ENCODE peak calls at places on chromosome 5, in six cellular contexts. L, B, P, N, S and A are unnamed samples.

GRCh38 chr5:56269216-56269927 is 36.2 kb upstream of the ANKRD55 start:
- DNase-seq in L (no peak), N (peak; percentile 39), B (no peak), P (no peak), S (peak; percentile 74), A (no peak)

GRCh38 chr5:145856285-145856818 is 16.5 kb downstream of the GRXCR2 start:
- DNase-seq in B (peak; percentile 67), P (no peak), N (peak; percentile 17), L (peak; percentile 26), S (peak; percentile 91), A (no peak)

GRCh38 chr5:92470770-92471169 is 1087.7 kb upstream of the ARRDC3 start:
- DNase-seq in N (no peak), P (no peak), B (no peak), S (peak; percentile 50), L (no peak), A (no peak)

GRCh38 chr5:177457239-177458121 is 10.9 kb downstream of the PRR7 start:
- DNase-seq in S (peak; percentile 100), L (peak; percentile 97), P (peak; percentile 58), B (peak; percentile 78), N (peak; percentile 94), A (peak; percentile 95)

GRCh38 chr5:172778223-172778814 is 7.3 kb upstream of the DUSP1 start:
- DNase-seq in N (peak; percentile 97), L (no peak), S (peak; percentile 70), B (peak; percentile 35), P (no peak), A (no peak)

GRCh38 chr5:158431369-158432029 is 572.6 kb upstream of the CLINT1 start:
- DNase-seq in S (no peak), N (peak; percentile 44), L (no peak), B (no peak), P (no peak), A (no peak)

GRCh38 chr5:146291421-146292074 is 47.1 kb upstream of the POU4F3 start:
- DNase-seq in S (peak; percentile 60), L (peak; percentile 62), B (no peak), N (peak; percentile 26), P (no peak), A (peak; percentile 26)

GRCh38 chr5:71978216-71978615 is 129.1 kb upstream of the MAP1B start:
- DNase-seq in L (no peak), P (no peak), S (no peak), N (no peak), B (no peak), A (no peak)

GRCh38 chr5:72457491-72457890 is 49.7 kb downstream of the ZNF366 start:
- DNase-seq in P (no peak), S (no peak), N (no peak), B (no peak), L (no peak), A (no peak)

GRCh38 chr5:96529559-96529958 is 96.5 kb upstream of the PCSK1 start:
- DNase-seq in N (no peak), S (no peak), P (no peak), B (no peak), L (no peak), A (no peak)

GRCh38 chr5:95712347-95712958 is 18.7 kb upstream of the RHOBTB3 start:
- DNase-seq in N (peak; percentile 91), B (no peak), L (no peak), P (no peak), S (peak; percentile 99), A (peak; percentile 61)

GRCh38 chr5:157562111-157562581 is 13.4 kb downstream of the ADAM19 start:
- DNase-seq in B (no peak), L (no peak), P (no peak), S (no peak), N (no peak), A (no peak)

GRCh38 chr5:79257314-79257713 is 21.4 kb downstream of the JMY start:
- DNase-seq in N (no peak), P (no peak), L (no peak), B (no peak), S (no peak), A (no peak)

GRCh38 chr5:14685757-14686156 is 21.2 kb downstream of the OTULIN start:
- DNase-seq in B (no peak), L (peak; percentile 23), N (peak; percentile 53), S (peak; percentile 70), P (peak; percentile 35), A (peak; percentile 56)

GRCh38 chr5:41869739-41870620 is at the start of gene OXCT1:
- DNase-seq in L (peak; percentile 76), S (peak; percentile 90), P (peak; percentile 93), N (peak; percentile 91), B (peak; percentile 91), A (no peak)

GRCh38 chr5:7348168-7348802 is 47.7 kb upstream of the ADCY2 start:
- DNase-seq in N (no peak), P (no peak), S (no peak), B (no peak), L (no peak), A (no peak)

GRCh38 chr5:90739567-90739966 is 181.0 kb downstream of the ADGRV1 start:
- DNase-seq in L (no peak), B (no peak), N (no peak), S (no peak), P (no peak), A (no peak)

GRCh38 chr5:40551706-40552557 is 127.8 kb upstream of the PTGER4 start:
- DNase-seq in L (no peak), N (peak; percentile 85), P (no peak), S (peak; percentile 19), B (no peak), A (peak; percentile 75)

GRCh38 chr5:39464096-39464495 is 39.3 kb upstream of the DAB2 start:
- DNase-seq in B (no peak), N (no peak), L (no peak), P (no peak), S (no peak), A (no peak)

GRCh38 chr5:6181147-6181729 is 197.1 kb downstream of the MED10 start:
- DNase-seq in L (no peak), B (no peak), P (no peak), S (peak; percentile 42), N (no peak), A (no peak)

GRCh38 chr5:164832545-164832944 is 1327.1 kb downstream of the MAT2B start:
- DNase-seq in B (no peak), P (no peak), L (no peak), N (no peak), S (no peak), A (no peak)
- H3K4me3 ChIP-seq in B (no peak overlapping the region), P (no peak overlapping the region), L (no peak overlapping the region), N (no peak overlapping the region), S (no peak overlapping the region), A (no peak overlapping the region)

GRCh38 chr5:142020122-142020659 is 7.4 kb upstream of the GNPDA1 start:
- DNase-seq in P (no peak), L (no peak), N (no peak), B (no peak), S (no peak), A (no peak)

GRCh38 chr5:142024771-142025304 is 12.0 kb upstream of the GNPDA1 start:
- DNase-seq in B (peak; percentile 93), P (peak; percentile 75), L (peak; percentile 77), N (peak; percentile 78), S (peak; percentile 98), A (peak; percentile 66)

GRCh38 chr5:142017832-142018427 is 5.1 kb upstream of the GNPDA1 start:
- DNase-seq in S (no peak), N (no peak), B (no peak), L (no peak), P (no peak), A (no peak)

GRCh38 chr5:142025637-142026036 is 12.8 kb upstream of the GNPDA1 start:
- DNase-seq in P (no peak), S (no peak), B (no peak), L (no peak), N (no peak), A (no peak)

GRCh38 chr5:142023836-142024235 is 11.0 kb upstream of the GNPDA1 start:
- DNase-seq in S (no peak), B (no peak), L (no peak), N (no peak), P (no peak), A (no peak)
- H3K4me3 ChIP-seq in S (no peak overlapping the region), B (no peak overlapping the region), L (no peak overlapping the region), N (no peak overlapping the region), P (no peak overlapping the region), A (no peak overlapping the region)

DNA sequence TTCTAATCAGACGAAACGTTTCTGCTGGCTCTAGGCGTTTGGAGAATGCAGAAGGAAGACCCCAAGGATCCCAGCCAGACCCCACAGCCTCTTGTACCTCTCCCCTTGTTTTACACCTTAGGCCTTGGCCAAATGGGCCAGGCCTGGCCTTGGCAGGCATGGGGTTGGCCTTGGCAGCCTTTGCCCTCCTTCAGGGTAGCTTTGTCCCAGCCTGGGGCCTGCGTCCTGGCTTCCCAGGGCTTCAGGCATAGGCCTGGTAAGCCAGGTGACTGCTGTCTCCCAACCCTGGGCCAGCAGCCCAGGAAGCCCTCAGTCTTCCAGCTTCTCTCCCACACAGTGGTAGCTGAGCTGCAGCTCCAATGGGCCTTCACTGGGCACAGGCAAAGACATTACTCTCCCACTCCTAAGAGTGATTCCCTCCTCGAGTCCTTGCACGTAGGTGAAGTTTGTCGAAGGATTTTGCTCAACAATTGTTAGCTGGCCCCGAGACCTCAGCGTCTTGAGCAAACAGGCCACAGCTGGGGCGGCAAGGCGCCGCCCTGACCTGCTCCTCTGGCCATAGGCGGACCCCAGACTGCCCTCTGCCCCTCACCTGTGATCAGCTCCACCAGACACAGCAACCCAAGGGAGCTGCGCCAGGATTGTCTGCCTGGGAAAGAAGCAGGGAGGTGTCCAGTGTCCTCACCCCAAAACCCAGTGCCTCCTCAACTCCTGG is 1.1 kb upstream of the PITX1 start:
- DNase-seq in L (no peak), B (no peak), P (no peak), S (no peak), N (no peak), A (no peak)
- H3K4me3 ChIP-seq in L (no peak overlapping the region), B (no peak overlapping the region), P (no peak overlapping the region), S (no peak overlapping the region), N (no peak overlapping the region), A (peak overlapping the region; percentile 34)

GRCh38 chr5:1314564-1314982 is 19.7 kb upstream of the TERT start:
- DNase-seq in L (no peak), N (no peak), S (no peak), P (no peak), B (peak; percentile 56), A (no peak)

GRCh38 chr5:1315018-1315708 is 20.3 kb upstream of the TERT start:
- DNase-seq in B (peak; percentile 39), S (no peak), P (no peak), L (no peak), N (no peak), A (no peak)

GRCh38 chr5:1316588-1316902 is 21.7 kb upstream of the TERT start:
- DNase-seq in N (no peak), B (no peak), L (no peak), S (no peak), P (no peak), A (no peak)

GRCh38 chr5:1316941-1317340 is 22.1 kb upstream of the TERT start:
- DNase-seq in L (no peak), S (no peak), N (no peak), P (no peak), B (peak; percentile 39), A (no peak)

GRCh38 chr5:1315709-1316587 is 21.1 kb upstream of the TERT start:
- DNase-seq in B (peak; percentile 85), S (peak; percentile 45), N (peak; percentile 75), P (peak; percentile 62), L (no peak), A (no peak)
- H3K4me3 ChIP-seq in B (peak overlapping the region; percentile 32), S (no peak overlapping the region), N (no peak overlapping the region), P (peak overlapping the region; percentile 58), L (no peak overlapping the region), A (no peak overlapping the region)

GRCh38 chr5:21882363-21882762 is 970.8 kb downstream of the CDH12 start:
- DNase-seq in N (no peak), S (no peak), P (no peak), L (no peak), B (no peak), A (no peak)

GRCh38 chr5:21880164-21880563 is 973.0 kb downstream of the CDH12 start:
- DNase-seq in S (no peak), N (no peak), P (no peak), L (no peak), B (no peak), A (no peak)
- H3K4me3 ChIP-seq in S (no peak overlapping the region), N (no peak overlapping the region), P (no peak overlapping the region), L (no peak overlapping the region), B (no peak overlapping the region), A (no peak overlapping the region)